ENCODE peak calls at places on chromosomes 11 and 22, in ten cellular contexts. E is NCI-H1694 treated with DMSO at 0.1 percent for 48 hours, Z is AG09319, J is HuH-7.5, U is astrocyte of the spinal cord, H is HFFc6, R is non-pigmented ciliary epithelial cell, A is fibroblast of lung, I is left ventricle myocardium inferior, K is fibroblast of the aortic adventitia. W is an unnamed sample.

GRCh38 chr11:47723041-47723440 is 7.9 kb upstream of the AGBL2 start:
- DNase-seq in E (no peak), Z (no peak), J (no peak), U (no peak), H (no peak), R (no peak), A (no peak), I (no peak), K (no peak), W (no peak)

GRCh38 chr22:23242473-23243001 is 62.2 kb downstream of the BCR start:
- DNase-seq in E (no peak), Z (no peak), J (no peak), U (peak), H (no peak), R (no peak), A (no peak), I (no peak), K (no peak), W (peak)

GRCh38 chr22:39225591-39225990 is 19.2 kb downstream of the PDGFB start:
- DNase-seq in E (no peak), Z (no peak), J (no peak), U (no peak), H (no peak), R (no peak), A (no peak), I (no peak), K (no peak), W (no peak)

GRCh38 chr11:3102641-3102921 is 45.4 kb upstream of the CARS1 start:
- DNase-seq in E (no peak), Z (no peak), J (no peak), U (no peak), H (no peak), R (no peak), A (no peak), I (no peak), K (no peak), W (no peak)

GRCh38 chr11:129374081-129374992 is 1.3 kb upstream of the BARX2 start:
- DNase-seq in E (no peak), Z (no peak), J (no peak), U (no peak), H (no peak), R (no peak), A (peak), I (no peak), K (no peak), W (peak)

GRCh38 chr11:125745979-125746378 is at the start of gene PATE1:
- DNase-seq in E (no peak), Z (no peak), J (no peak), U (no peak), H (no peak), R (no peak), A (no peak), I (no peak), K (no peak), W (no peak)

GRCh38 chr11:66207816-66208215 is 60.6 kb upstream of the RAB1B start:
- DNase-seq in E (no peak), Z (no peak), J (no peak), U (no peak), H (no peak), R (no peak), A (no peak), I (no peak), K (no peak), W (no peak)

GRCh38 chr11:73851046-73851764 is 25.4 kb downstream of the COA4 start:
- DNase-seq in E (no peak), Z (no peak), J (no peak), U (no peak), H (no peak), R (no peak), A (no peak), I (no peak), K (no peak), W (no peak)

GRCh38 chr11:85776951-85777602 is 33.9 kb downstream of the SYTL2 start:
- DNase-seq in E (no peak), Z (no peak), J (no peak), U (no peak), H (no peak), R (no peak), A (no peak), I (no peak), K (no peak), W (no peak)

GRCh38 chr11:45148276-45148675 is 1.8 kb downstream of the PRDM11 start:
- DNase-seq in E (no peak), Z (no peak), J (no peak), U (no peak), H (no peak), R (no peak), A (no peak), I (no peak), K (no peak), W (no peak)

W was measured in astrocyte of the hippocampus.